ENCODE peak calls at places on chromosome 18, in six cellular contexts. Z is keratinocyte, J is colonic mucosa, M is astrocyte, F is body of pancreas, Q is mammary epithelial cell. E is an unnamed sample. For H3K4me1, the result is how much of the 10 kb centered on the place peaks cover.

GRCh38 chr18:75204978-75205759 is 3.8 kb downstream of the PTGR3 start:
- DNase-seq in Z (no peak), J (no peak), M (no peak), F (no peak), Q (no peak), E (no peak)

GRCh38 chr18:68733693-68734092 is 18.8 kb upstream of the TMX3 start:
- DNase-seq in Z (no peak), J (no peak), M (peak), F (no peak), Q (no peak), E (no peak)

GRCh38 chr18:49017813-49018552 is 67.2 kb upstream of the SMAD7 start:
- DNase-seq in Z (no peak), J (peak), M (no peak), F (no peak), Q (no peak), E (peak)

GRCh38 chr18:67475673-67476072 is 40.8 kb downstream of the DSEL start:
- DNase-seq in Z (no peak), J (no peak), M (peak), F (no peak), Q (peak), E (no peak)

GRCh38 chr18:55421612-55422381 is 166.2 kb downstream of the TCF4 start:
- DNase-seq in Z (no peak), J (no peak), M (peak), F (no peak), Q (peak), E (no peak)

GRCh38 chr18:58314284-58314683 is 270.3 kb downstream of the NEDD4L start:
- DNase-seq in Z (peak), J (no peak), M (peak), F (peak), Q (peak), E (peak)

GRCh38 chr18:51072586-51073303 is 42.7 kb downstream of the SMAD4 start:
- DNase-seq in Z (no peak), J (no peak), M (no peak), F (no peak), Q (no peak), E (no peak)

GRCh38 chr18:32802606-32803451 is 30.0 kb upstream of the KLHL14 start:
- DNase-seq in Z (no peak), J (no peak), M (no peak), F (no peak), Q (no peak), E (no peak)

GRCh38 chr18:2424420-2424819 is 146.9 kb downstream of the METTL4 start:
- DNase-seq in Z (no peak), J (no peak), M (no peak), F (no peak), Q (peak), E (no peak)

GRCh38 chr18:44518091-44518490 is 162.6 kb upstream of the SETBP1 start:
- DNase-seq in Z (no peak), J (no peak), M (no peak), F (no peak), Q (peak), E (no peak)

GRCh38 chr18:74351354-74351753 is 35.7 kb downstream of the C18orf63 start:
- DNase-seq in Z (peak), J (no peak), M (peak), F (peak), Q (peak), E (no peak)

GRCh38 chr18:3383381-3383915 is 66.5 kb upstream of the TGIF1 start:
- DNase-seq in Z (no peak), J (no peak), M (peak), F (no peak), Q (no peak), E (no peak)

GRCh38 chr18:69469444-69469919 is 68.8 kb downstream of the DOK6 start:
- DNase-seq in Z (no peak), J (no peak), M (no peak), F (no peak), Q (no peak), E (no peak)

GRCh38 chr18:7116832-7117389 is 686 bp downstream of the LAMA1 start:
- DNase-seq in Z (no peak), J (no peak), M (no peak), F (no peak), Q (peak), E (peak)

GRCh38 chr18:72543362-72544055 is 633 bp downstream of the CBLN2 start:
- DNase-seq in Z (no peak), J (no peak), M (no peak), F (no peak), Q (no peak), E (no peak)

GRCh38 chr18:59008302-59008974 is 131.2 kb upstream of the SEC11C start:
- DNase-seq in Z (peak), J (no peak), M (peak), F (no peak), Q (peak), E (peak)

GRCh38 chr18:13573750-13574149 is 152.6 kb downstream of the FAM210A start:
- DNase-seq in Z (no peak), J (no peak), M (no peak), F (no peak), Q (no peak), E (no peak)

GRCh38 chr18:23320709-23321236 is 132.3 kb upstream of the RIOK3 start:
- DNase-seq in Z (no peak), J (no peak), M (no peak), F (no peak), Q (no peak), E (no peak)

GRCh38 chr18:50307738-50308470 is 20.4 kb upstream of the CXXC1 start:
- DNase-seq in Z (peak), J (peak), M (peak), F (peak), Q (peak), E (peak)

GRCh38 chr18:56756971-56757370 is 105.8 kb downstream of the WDR7 start:
- DNase-seq in Z (no peak), J (no peak), M (no peak), F (peak), Q (no peak), E (no peak)

GRCh38 chr18:48575658-48576453 is 37.0 kb downstream of the CTIF start:
- DNase-seq in Z (no peak), J (no peak), M (peak), F (no peak), Q (no peak), E (no peak)

GRCh38 chr18:73408434-73408833 is 540.6 kb upstream of the NETO1 start:
- DNase-seq in Z (no peak), J (no peak), M (peak), F (no peak), Q (no peak), E (no peak)

GRCh38 chr18:75391275-75392115 is 36.0 kb downstream of the SMIM21 start:
- DNase-seq in Z (no peak), J (no peak), M (no peak), F (no peak), Q (no peak), E (no peak)

GRCh38 chr18:13261658-13262357 is 43.2 kb downstream of the LDLRAD4 start:
- DNase-seq in Z (no peak), J (no peak), M (no peak), F (no peak), Q (no peak), E (no peak)

GRCh38 chr18:49704334-49704733 is 109.0 kb downstream of the ACAA2 start:
- DNase-seq in Z (no peak), J (no peak), M (peak), F (no peak), Q (no peak), E (no peak)

GRCh38 chr18:48983793-48984437 is 33.1 kb upstream of the SMAD7 start:
- DNase-seq in Z (no peak), J (no peak), M (no peak), F (no peak), Q (no peak), E (no peak)

GRCh38 chr18:3514312-3515216 is 64.6 kb downstream of the TGIF1 start:
- DNase-seq in Z (no peak), J (no peak), M (peak), F (no peak), Q (peak), E (no peak)

GRCh38 chr18:3595282-3596273 is 145.6 kb downstream of the TGIF1 start:
- DNase-seq in Z (peak), J (peak), M (peak), F (peak), Q (peak), E (peak)

GRCh38 chr18:39186008-39186407 is 1620.4 kb upstream of the CELF4 start:
- DNase-seq in Z (no peak), J (no peak), M (no peak), F (no peak), Q (no peak), E (no peak)

GRCh38 chr18:38525039-38525438 is 959.4 kb upstream of the CELF4 start:
- DNase-seq in Z (no peak), J (no peak), M (no peak), F (no peak), Q (no peak), E (no peak)

GRCh38 chr18:50143891-50144290 is 51.1 kb downstream of the MYO5B start:
- DNase-seq in Z (peak), J (no peak), M (no peak), F (no peak), Q (peak), E (peak)

GRCh38 chr18:54150226-54150625 is 74.2 kb downstream of the MBD2 start:
- DNase-seq in Z (no peak), J (no peak), M (no peak), F (no peak), Q (peak), E (no peak)

GRCh38 chr18:34710430-34711386 is 610 bp downstream of the DTNA start:
- DNase-seq in Z (no peak), J (no peak), M (peak), F (no peak), Q (no peak), E (peak)

GRCh38 chr18:2657043-2657512 is 1.6 kb downstream of the SMCHD1 start:
- DNase-seq in Z (no peak), J (no peak), M (no peak), F (no peak), Q (peak), E (no peak)

GRCh38 chr18:2948038-2948437 is 64.9 kb downstream of the LPIN2 start:
- DNase-seq in Z (no peak), J (no peak), M (peak), F (peak), Q (peak), E (peak)

GRCh38 chr18:45805551-45805950 is 19.9 kb upstream of the SIGLEC15 start:
- DNase-seq in Z (no peak), J (no peak), M (no peak), F (no peak), Q (no peak), E (no peak)

GRCh38 chr18:28112056-28112470 is 64.9 kb downstream of the CDH2 start:
- DNase-seq in Z (no peak), J (no peak), M (peak), F (no peak), Q (peak), E (peak)

DNA sequence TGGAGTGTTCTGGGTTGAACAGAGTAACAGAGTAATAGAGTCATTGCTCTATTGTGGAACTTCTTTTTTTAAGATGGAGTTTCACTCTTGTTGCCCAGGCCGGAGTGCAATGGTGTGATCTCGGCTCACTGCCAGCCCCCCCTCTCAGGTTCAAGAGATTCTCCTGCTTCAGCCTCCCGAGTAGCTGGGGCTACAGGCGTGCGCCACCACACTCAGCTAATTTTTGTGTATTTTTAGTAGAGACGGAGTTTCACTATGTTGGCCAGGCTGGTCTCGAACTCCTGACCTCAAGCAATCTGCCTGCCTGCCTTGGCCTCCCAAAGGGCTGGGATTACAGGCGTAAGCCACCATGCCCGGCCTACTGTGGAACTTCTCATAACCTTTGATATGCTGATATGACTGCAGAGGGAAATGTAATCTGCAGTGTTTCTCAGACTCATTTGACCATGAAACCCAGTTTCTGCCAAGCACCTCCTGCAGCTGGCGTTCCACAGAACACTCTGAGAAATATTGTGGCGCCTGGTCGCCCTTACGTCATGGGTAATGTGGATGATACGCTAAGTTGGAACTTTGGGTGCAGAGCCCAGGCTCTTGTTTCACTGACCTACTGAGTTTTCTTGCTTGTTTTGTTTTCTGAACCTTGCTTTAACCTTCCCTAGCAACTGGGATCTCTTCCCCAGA is 213.8 kb downstream of the BCL2 start:
- DNase-seq in Z (no peak), J (no peak), M (no peak), F (no peak), Q (no peak), E (no peak)
- H3K4me1 ChIP-seq in Z (under half), J (under half), M (under half), F (under half), Q (under half), E (under half)

GRCh38 chr18:37435996-37436395 is 129.6 kb downstream of the CELF4 start:
- DNase-seq in Z (no peak), J (no peak), M (peak), F (no peak), Q (peak), E (no peak)
- H3K4me1 ChIP-seq in Z (under half), J (under half), M (under half), F (under half), Q (under half), E (under half)

GRCh38 chr18:63182247-63182771 is 137.3 kb downstream of the BCL2 start:
- DNase-seq in Z (no peak), J (peak), M (no peak), F (no peak), Q (no peak), E (no peak)

GRCh38 chr18:63180971-63181376 is 138.6 kb downstream of the BCL2 start:
- DNase-seq in Z (no peak), J (no peak), M (no peak), F (no peak), Q (no peak), E (no peak)

GRCh38 chr18:63182861-63183260 is 136.7 kb downstream of the BCL2 start:
- DNase-seq in Z (no peak), J (no peak), M (no peak), F (no peak), Q (no peak), E (no peak)

GRCh38 chr18:63180333-63180732 is 139.2 kb downstream of the BCL2 start:
- DNase-seq in Z (no peak), J (no peak), M (no peak), F (no peak), Q (no peak), E (no peak)

GRCh38 chr18:63181706-63182105 is 137.9 kb downstream of the BCL2 start:
- DNase-seq in Z (no peak), J (no peak), M (no peak), F (no peak), Q (no peak), E (no peak)
- H3K4me1 ChIP-seq in Z (under half), J (under half), M (under half), F (under half), Q (under half), E (half or more)

GRCh38 chr18:24517554-24517953 is 57.1 kb downstream of the HRH4 start:
- DNase-seq in Z (no peak), J (no peak), M (no peak), F (no peak), Q (no peak), E (no peak)

GRCh38 chr18:24515721-24516120 is 55.3 kb downstream of the HRH4 start:
- DNase-seq in Z (no peak), J (no peak), M (no peak), F (no peak), Q (no peak), E (no peak)

GRCh38 chr18:24514439-24514838 is 54.0 kb downstream of the HRH4 start:
- DNase-seq in Z (peak), J (no peak), M (peak), F (no peak), Q (peak), E (no peak)

DNA sequence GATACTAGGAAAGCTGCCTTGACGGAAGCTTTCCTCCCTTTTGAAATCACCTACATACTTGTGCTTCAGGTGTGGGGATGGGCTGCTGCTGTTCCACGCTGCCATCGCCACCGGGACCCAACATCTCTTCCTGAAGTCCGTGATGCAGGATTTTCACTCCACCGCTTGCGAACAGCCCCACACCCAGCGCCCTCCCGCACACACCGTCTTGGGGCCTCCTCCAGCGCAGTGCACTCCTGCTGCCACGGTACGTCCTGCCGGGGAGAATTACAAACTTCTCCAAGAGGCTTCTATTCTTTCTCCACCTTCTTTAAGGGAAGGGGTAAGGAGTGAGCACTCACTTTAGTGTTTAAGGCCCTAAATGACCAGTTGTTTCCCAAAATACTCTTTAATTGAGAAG is 58.2 kb downstream of the HRH4 start:
- DNase-seq in Z (no peak), J (no peak), M (no peak), F (no peak), Q (no peak), E (no peak)
- H3K4me1 ChIP-seq in Z (under half), J (under half), M (under half), F (under half), Q (under half), E (under half)

GRCh38 chr18:9750606-9751304 is 42.7 kb downstream of the RAB31 start:
- DNase-seq in Z (no peak), J (no peak), M (no peak), F (no peak), Q (no peak), E (no peak)

GRCh38 chr18:9755603-9756002 is 47.5 kb downstream of the RAB31 start:
- DNase-seq in Z (no peak), J (no peak), M (peak), F (peak), Q (no peak), E (no peak)

GRCh38 chr18:9755110-9755509 is 47.0 kb downstream of the RAB31 start:
- DNase-seq in Z (no peak), J (no peak), M (no peak), F (no peak), Q (no peak), E (no peak)

GRCh38 chr18:9750112-9750511 is 42.0 kb downstream of the RAB31 start:
- DNase-seq in Z (no peak), J (no peak), M (no peak), F (no peak), Q (no peak), E (no peak)

GRCh38 chr18:9751371-9752031 is 43.4 kb downstream of the RAB31 start:
- DNase-seq in Z (no peak), J (no peak), M (peak), F (no peak), Q (no peak), E (no peak)
- H3K4me1 ChIP-seq in Z (under half), J (under half), M (under half), F (under half), Q (under half), E (under half)

GRCh38 chr18:8717011-8717770 is 11.8 kb downstream of the MTCL1 start:
- DNase-seq in Z (no peak), J (peak), M (no peak), F (no peak), Q (no peak), E (no peak)
- H3K4me1 ChIP-seq in Z (under half), J (under half), M (under half), F (under half), Q (under half), E (under half)

DNA sequence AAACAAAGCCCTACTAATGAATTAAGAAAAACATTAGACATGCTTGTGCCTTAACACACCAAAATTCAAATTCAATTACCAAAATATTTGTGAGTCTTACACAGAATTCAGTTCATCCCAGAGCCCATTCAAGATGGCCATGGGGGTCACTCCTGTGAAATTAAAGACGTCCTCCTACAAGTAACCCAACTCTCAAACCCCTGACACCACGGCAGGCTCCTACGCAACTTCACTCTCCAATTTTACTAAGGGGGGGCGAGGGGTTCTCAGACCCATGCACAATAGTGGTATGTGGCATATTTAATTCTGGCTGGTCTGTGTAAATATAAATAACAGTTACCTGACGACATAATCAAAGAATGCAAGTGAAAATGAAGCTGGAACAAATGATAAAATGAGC is 5.0 kb downstream of the ZNF516 start:
- DNase-seq in Z (no peak), J (no peak), M (peak), F (no peak), Q (no peak), E (no peak)
- H3K4me1 ChIP-seq in Z (under half), J (under half), M (under half), F (under half), Q (under half), E (under half)

GRCh38 chr18:9753863-9754262 is 45.8 kb downstream of the RAB31 start:
- DNase-seq in Z (no peak), J (no peak), M (peak), F (no peak), Q (peak), E (no peak)
- H3K4me1 ChIP-seq in Z (under half), J (under half), M (under half), F (under half), Q (under half), E (under half)

E was measured in hepatocyte.